ENCODE peak calls at places on chromosomes 4 and X, in five cellular contexts. Z, F, W, V and H are unnamed samples.

GRCh38 chrX:78321809-78322208 is 5.6 kb downstream of the CYSLTR1 start:
- DNase-seq in F (no peak), V (no peak), W (no peak), Z (peak; percentile 20), H (no peak)

GRCh38 chr4:153634737-153635353 is 49.2 kb upstream of the TLR2 start:
- DNase-seq in W (no peak), Z (no peak), F (no peak), V (no peak), H (peak; percentile 50)

GRCh38 chrX:768596-768995 is 138.0 kb downstream of the SHOX start:
- DNase-seq in Z (no peak), V (peak; percentile 18), F (no peak), W (no peak), H (no peak)

GRCh38 chr4:38856046-38856445 is 571 bp downstream of the TLR6 start:
- DNase-seq in F (no peak), Z (no peak), W (no peak), V (no peak), H (no peak)

GRCh38 chr4:146790515-146790914 is 151.8 kb downstream of the POU4F2 start:
- DNase-seq in W (no peak), V (no peak), Z (no peak), F (no peak), H (no peak)

GRCh38 chr4:153402366-153402765 is 57.9 kb downstream of the MND1 start:
- DNase-seq in F (no peak), V (no peak), W (no peak), Z (no peak), H (no peak)

GRCh38 chr4:4859799-4860380 is 425 bp downstream of the MSX1 start:
- DNase-seq in F (no peak), V (no peak), W (no peak), Z (no peak), H (no peak)

GRCh38 chrX:131816551-131817136 is 206.5 kb upstream of the STK26 start:
- DNase-seq in W (no peak), V (no peak), F (peak; percentile 84), Z (peak; percentile 51), H (no peak)

GRCh38 chr4:184273166-184274147 is 55.8 kb upstream of the ENPP6 start:
- DNase-seq in V (no peak), W (no peak), F (no peak), Z (no peak), H (no peak)

GRCh38 chrX:47918274-47918673 is 81.6 kb downstream of the ZNF81 start:
- DNase-seq in Z (no peak), W (no peak), F (no peak), V (no peak), H (no peak)

GRCh38 chr4:25882226-25882625 is 19.4 kb upstream of the SEL1L3 start:
- DNase-seq in W (no peak), V (no peak), F (no peak), Z (no peak), H (no peak)

GRCh38 chrX:55480390-55481062 is 9.1 kb downstream of the USP51 start:
- DNase-seq in Z (no peak), F (no peak), W (no peak), V (no peak), H (no peak)

GRCh38 chr4:139918994-139919393 is 235.0 kb downstream of the MAML3 start:
- DNase-seq in F (no peak), V (no peak), W (no peak), Z (no peak), H (no peak)

GRCh38 chr4:141416677-141417363 is 196.1 kb downstream of the ZNF330 start:
- DNase-seq in V (no peak), Z (no peak), W (no peak), F (no peak), H (peak; percentile 50)

GRCh38 chr4:40305329-40306193 is 29.6 kb upstream of the CHRNA9 start:
- DNase-seq in F (no peak), V (no peak), Z (no peak), W (no peak), H (no peak)

GRCh38 chr4:98512918-98513317 is 145.5 kb downstream of the TSPAN5 start:
- DNase-seq in W (no peak), Z (no peak), F (no peak), V (no peak), H (no peak)

GRCh38 chrX:56219702-56220101 is 12.5 kb upstream of the KLF8 start:
- DNase-seq in V (no peak), Z (no peak), F (no peak), W (no peak), H (peak; percentile 31)

GRCh38 chr4:179313823-179314222 is 1871.6 kb upstream of the AGA start:
- DNase-seq in W (no peak), F (no peak), Z (no peak), V (no peak), H (no peak)

GRCh38 chrX:107775734-107776511 is at the start of gene TSC22D3:
- DNase-seq in Z (peak; percentile 81), V (peak; percentile 90), W (peak; percentile 69), F (peak; percentile 79), H (peak; percentile 81)

GRCh38 chrX:34884693-34885277 is 57.8 kb upstream of the FAM47B start:
- DNase-seq in Z (no peak), V (no peak), F (no peak), W (no peak), H (peak; percentile 83)

GRCh38 chrX:3262906-3263305 is 83.5 kb downstream of the MXRA5 start:
- DNase-seq in Z (no peak), V (no peak), F (no peak), W (no peak), H (peak; percentile 77)

GRCh38 chr4:162115323-162115722 is 48.5 kb downstream of the FSTL5 start:
- DNase-seq in V (no peak), F (no peak), Z (no peak), W (no peak), H (no peak)

GRCh38 chr4:113181289-113182007 is 132.0 kb downstream of the ANK2 start:
- DNase-seq in W (no peak), Z (no peak), V (no peak), F (no peak), H (no peak)

GRCh38 chr4:71833175-71833900 is 49.5 kb upstream of the GC start:
- DNase-seq in W (no peak), V (peak; percentile 69), F (no peak), Z (no peak), H (no peak)

GRCh38 chr4:138851626-138852443 is 163.7 kb upstream of the NOCT start:
- DNase-seq in W (no peak), V (no peak), Z (no peak), F (no peak), H (peak; percentile 3)

GRCh38 chrX:35696760-35697234 is 101.3 kb upstream of the MAGEB16 start:
- DNase-seq in F (no peak), V (no peak), Z (no peak), W (no peak), H (no peak)

GRCh38 chrX:103792916-103793540 is 16.4 kb downstream of the PLP1 start:
- DNase-seq in V (no peak), W (no peak), F (no peak), Z (no peak), H (peak; percentile 87)

GRCh38 chrX:17613979-17614572 is 123.2 kb upstream of the SCML1 start:
- DNase-seq in F (no peak), W (no peak), Z (no peak), V (peak; percentile 65), H (no peak)

GRCh38 chrX:19782419-19782818 is 105.0 kb downstream of the SH3KBP1 start:
- DNase-seq in W (no peak), Z (no peak), V (no peak), F (no peak), H (no peak)

GRCh38 chrX:50111762-50112161 is 89.0 kb downstream of the AKAP4 start:
- DNase-seq in V (peak; percentile 59), F (peak; percentile 23), W (no peak), Z (no peak), H (no peak)

GRCh38 chrX:63275127-63275526 is 76.0 kb downstream of the SPIN4 start:
- DNase-seq in Z (no peak), F (no peak), V (no peak), W (no peak), H (peak; percentile 41)

GRCh38 chr4:113869743-113870375 is 108.3 kb upstream of the CAMK2D start:
- DNase-seq in Z (no peak), W (no peak), V (no peak), F (no peak), H (no peak)

GRCh38 chr4:77728420-77728819 is 90.7 kb downstream of the CNOT6L start:
- DNase-seq in F (no peak), W (no peak), Z (no peak), V (no peak), H (no peak)
- TF ChIP-seq CTCF in F (no peak), W (no peak), Z (no peak), V (no peak), H (peak; percentile 7)

GRCh38 chrX:153727108-153727931 is 2.7 kb downstream of the ABCD1 start:
- DNase-seq in F (no peak), V (peak; percentile 74), Z (peak; percentile 67), W (peak; percentile 17), H (no peak)
- H3K4me3 ChIP-seq in F (peak overlapping the region; percentile 18), V (peak overlapping the region; percentile 38), Z (peak overlapping the region; percentile 64), W (peak overlapping the region; percentile 28), H (no peak overlapping the region)

DNA sequence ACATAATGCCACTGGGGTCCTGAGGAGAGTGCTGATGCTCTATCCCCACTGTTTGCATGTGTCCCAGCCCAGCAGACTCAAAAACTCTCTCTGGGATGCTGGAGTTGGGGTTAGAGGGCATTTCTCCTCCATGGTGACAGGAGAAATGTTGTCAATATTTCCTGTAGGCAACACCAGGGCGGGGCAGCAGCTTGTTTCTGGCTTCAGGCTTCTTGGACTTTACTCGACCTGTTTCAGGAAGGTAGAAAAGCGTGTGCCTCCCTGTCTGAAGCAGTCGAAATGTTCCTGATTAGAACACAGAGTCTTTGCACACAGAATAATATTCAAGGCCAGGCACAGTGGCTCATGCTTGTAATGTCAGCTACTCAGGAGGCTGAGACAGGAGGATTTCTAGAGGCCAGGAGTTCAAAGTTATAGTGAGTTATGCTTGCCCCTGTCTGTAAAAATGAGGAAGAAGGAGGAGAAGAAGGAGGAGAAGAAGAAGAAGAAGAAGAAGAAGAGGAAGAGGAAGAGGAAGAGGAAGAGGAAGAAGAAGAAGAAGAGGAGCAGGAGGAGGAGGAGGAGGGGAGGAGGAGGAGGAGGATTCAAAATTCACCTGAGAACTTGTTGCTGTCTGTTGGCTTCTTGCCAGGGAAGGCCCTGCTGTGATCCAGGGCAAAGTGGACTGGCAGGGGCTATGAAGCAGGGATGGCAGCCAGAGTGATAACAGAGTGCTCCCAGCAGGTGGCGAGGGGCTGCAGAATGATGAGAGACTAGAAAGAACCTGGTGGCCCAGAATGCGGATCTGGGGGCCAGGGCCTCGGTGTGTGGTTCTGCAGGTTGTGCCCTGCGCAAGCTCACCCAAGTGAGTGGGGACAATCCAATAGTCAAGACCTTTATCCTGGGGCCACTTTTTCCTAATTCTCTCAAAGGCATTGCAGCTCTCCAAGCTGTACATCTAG is 82.9 kb downstream of the RTL5 start:
- DNase-seq in F (no peak), W (no peak), Z (no peak), V (no peak), H (no peak)
- TF ChIP-seq CTCF in F (no peak), W (no peak), Z (no peak), V (no peak), H (no peak)

DNA sequence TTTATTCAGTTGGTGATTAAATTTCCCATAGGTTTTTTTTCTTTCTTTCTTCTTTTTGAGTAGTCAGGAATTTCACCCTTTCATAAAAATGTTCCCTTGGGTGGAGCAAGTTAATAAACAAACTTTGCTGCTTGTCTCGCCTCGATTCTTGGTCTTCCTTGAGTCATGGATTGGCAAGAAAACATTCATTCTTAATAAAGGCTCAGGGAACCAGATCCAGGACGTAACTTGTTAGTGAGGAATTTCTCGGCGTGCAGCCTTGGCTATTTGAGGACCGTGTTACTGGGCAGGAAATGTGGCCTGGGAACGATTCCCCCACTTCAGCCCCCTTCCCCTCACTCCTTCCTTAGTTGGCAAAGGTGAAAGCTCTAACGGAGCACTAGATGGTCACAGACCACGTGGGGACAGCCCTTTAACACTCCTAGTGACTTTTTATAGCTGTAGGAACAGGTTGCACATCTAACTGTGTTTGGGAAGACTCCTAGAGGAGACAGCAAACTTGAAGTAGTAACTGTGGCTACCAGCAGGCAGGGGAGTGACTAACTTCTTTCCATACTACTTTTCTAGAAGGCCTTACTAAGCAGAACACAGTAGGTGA is 106.8 kb downstream of the UCHL1 start:
- DNase-seq in V (no peak), W (no peak), Z (peak; percentile 44), F (no peak), H (peak; percentile 73)
- H3K4me3 ChIP-seq in V (peak overlapping the region; percentile 77), W (no peak overlapping the region), Z (peak overlapping the region; percentile 90), F (no peak overlapping the region), H (no peak overlapping the region)